ENCODE peak calls at places on chromosomes 13 and 19, in four cellular contexts. T, R, J and L are unnamed samples.

GRCh38 chr13:48954086-48954485 is 21.6 kb upstream of the FNDC3A start:
- DNase-seq in T (no peak), R (no peak), J (no peak), L (no peak)

GRCh38 chr13:59834801-59835200 is 328.9 kb downstream of the DIAPH3 start:
- DNase-seq in J (no peak), R (no peak), T (no peak), L (no peak)

GRCh38 chr13:97318532-97318931 is 96.4 kb downstream of the MBNL2 start:
- DNase-seq in J (no peak), T (no peak), R (no peak), L (no peak)

GRCh38 chr13:112670864-112671263 is 19.0 kb upstream of the ATP11A start:
- DNase-seq in J (no peak), T (no peak), R (no peak), L (no peak)

GRCh38 chr19:45467115-45467455 is 711 bp upstream of the FOSB start:
- DNase-seq in R (no peak), J (no peak), T (no peak), L (no peak)

GRCh38 chr19:18839465-18840287 is 7.9 kb downstream of the UPF1 start:
- DNase-seq in T (no peak), R (no peak), J (peak; percentile 64), L (no peak)

GRCh38 chr13:90389537-90389936 is 958.0 kb upstream of the MIR17HG start:
- DNase-seq in J (no peak), T (no peak), R (no peak), L (no peak)

GRCh38 chr13:100517135-100517534 is 71.5 kb downstream of the GGACT start:
- DNase-seq in R (no peak), T (no peak), J (no peak), L (no peak)